ENCODE peak calls at places on chromosomes 11 and 22, in six cellular contexts. Y is cardiac muscle cell; N is AG08396; B is stimulated activated CD4-positive, alpha-beta T cell treated with anti-CD3 and anti-CD28 coated beads, Interleukin-12 subunit alpha, Interleukin-12 subunit beta, amount 100 ng/mL, for 4 hours; G is mesothelial cell of epicardium; P is mesenchymal stem cell. H is an unnamed sample.

GRCh38 chr22:45212306-45212709 is 28.4 kb downstream of the KIAA0930 start:
- DNase-seq in Y (peak), N (peak), B (no peak), G (no peak), P (peak), H (no peak)

GRCh38 chr11:95108159-95108611 is 18.5 kb downstream of the ENDOD1 start:
- DNase-seq in Y (no peak), N (peak), B (no peak), G (no peak), P (peak), H (peak)

GRCh38 chr11:68040121-68040956 is 1.5 kb downstream of the TCIRG1 start:
- DNase-seq in Y (peak), N (peak), B (peak), G (no peak), P (peak), H (no peak)

GRCh38 chr22:50025993-50026392 is 13.4 kb upstream of the IL17REL start:
- DNase-seq in Y (no peak), N (no peak), B (no peak), G (no peak), P (no peak), H (no peak)

GRCh38 chr11:110761994-110762393 is 49.8 kb upstream of the ARHGAP20 start:
- DNase-seq in Y (no peak), N (no peak), B (no peak), G (no peak), P (no peak), H (no peak)

GRCh38 chr11:48017105-48017874 is 36.9 kb downstream of the PTPRJ start:
- DNase-seq in Y (no peak), N (no peak), B (no peak), G (no peak), P (no peak), H (no peak)

GRCh38 chr22:19576460-19577421 is 52.5 kb upstream of the CLDN5 start:
- DNase-seq in Y (no peak), N (peak), B (peak), G (no peak), P (peak), H (no peak)

GRCh38 chr11:75023446-75024067 is 34.8 kb downstream of the NEU3 start:
- DNase-seq in Y (no peak), N (no peak), B (no peak), G (no peak), P (no peak), H (no peak)

GRCh38 chr11:119809346-119809745 is 80.3 kb upstream of the NECTIN1 start:
- DNase-seq in Y (no peak), N (no peak), B (no peak), G (no peak), P (no peak), H (no peak)

GRCh38 chr11:133961890-133962289 is 5.1 kb upstream of the IGSF9B start:
- DNase-seq in Y (no peak), N (no peak), B (no peak), G (no peak), P (no peak), H (no peak)

GRCh38 chr22:23166841-23167610 is 13.3 kb upstream of the BCR start:
- DNase-seq in Y (no peak), N (no peak), B (no peak), G (no peak), P (no peak), H (no peak)

GRCh38 chr11:122804161-122804560 is 34.1 kb upstream of the CRTAM start:
- DNase-seq in Y (no peak), N (no peak), B (no peak), G (no peak), P (no peak), H (no peak)

GRCh38 chr11:110126936-110127335 is 33.7 kb downstream of the ZC3H12C start:
- DNase-seq in Y (peak), N (no peak), B (no peak), G (no peak), P (peak), H (no peak)

GRCh38 chr11:60981515-60981914 is 10.0 kb downstream of the CD6 start:
- DNase-seq in Y (no peak), N (no peak), B (no peak), G (no peak), P (no peak), H (no peak)

GRCh38 chr11:115958089-115959000 is 454.1 kb upstream of the CADM1 start:
- DNase-seq in Y (no peak), N (no peak), B (no peak), G (no peak), P (no peak), H (no peak)

H was measured in HT-29.